ENCODE peak calls at places on chromosomes 13 and 19, in five cellular contexts. R is NCI-H2081; W is RPMI7951; E is stimulated activated CD4-positive, alpha-beta T cell treated with anti-CD3 and anti-CD28 coated beads, Interleukin-1b, Interleukin-23, amount 100 ng/mL, for 24 hours; B is ELR. I is an unnamed sample.

GRCh38 chr13:33910267-33910666 is 92.3 kb downstream of the RFC3 start:
- DNase-seq in R (no peak), W (no peak), E (no peak), B (no peak), I (no peak)

GRCh38 chr13:20230913-20231838 is 943 bp downstream of the GJB6 start:
- DNase-seq in R (no peak), W (no peak), E (no peak), B (peak; percentile 2), I (no peak)

GRCh38 chr13:37647038-37647650 is 48.6 kb upstream of the POSTN start:
- DNase-seq in R (no peak), W (no peak), E (no peak), B (no peak), I (no peak)

GRCh38 chr19:51097166-51097736 is 11.0 kb downstream of the CTU1 start:
- DNase-seq in R (peak; percentile 27), W (peak; percentile 61), E (peak; percentile 66), B (peak; percentile 54), I (peak; percentile 37)

GRCh38 chr13:97751477-97751876 is 202.0 kb upstream of the IPO5 start:
- DNase-seq in R (no peak), W (no peak), E (no peak), B (no peak), I (no peak)

GRCh38 chr19:1093811-1094553 is 1.2 kb downstream of the POLR2E start:
- DNase-seq in R (no peak), W (no peak), E (no peak), B (no peak), I (no peak)

GRCh38 chr13:50326271-50326670 is 311.0 kb downstream of the KCNRG start:
- DNase-seq in R (no peak), W (no peak), E (no peak), B (no peak), I (no peak)

GRCh38 chr13:35856084-35856483 is 275.1 kb downstream of the DCLK1 start:
- DNase-seq in R (no peak), W (no peak), E (no peak), B (no peak), I (no peak)

GRCh38 chr13:20814224-20814910 is 40.6 kb upstream of the EEF1AKMT1 start:
- DNase-seq in R (peak; percentile 45), W (peak; percentile 88), E (no peak), B (peak; percentile 98), I (peak; percentile 87)

GRCh38 chr19:20472854-20473253 is 92.7 kb downstream of the ZNF737 start:
- DNase-seq in R (no peak), W (peak; percentile 50), E (no peak), B (no peak), I (no peak)

GRCh38 chr13:29924482-29924884 is 74.1 kb upstream of the UBL3 start:
- DNase-seq in R (peak; percentile 24), W (peak; percentile 63), E (no peak), B (peak; percentile 92), I (peak; percentile 63)

GRCh38 chr19:5672708-5673459 is 7.4 kb downstream of the MICOS13 start:
- DNase-seq in R (no peak), W (no peak), E (no peak), B (no peak), I (no peak)

GRCh38 chr13:66803013-66803739 is 427.0 kb downstream of the PCDH9 start:
- DNase-seq in R (peak; percentile 78), W (no peak), E (no peak), B (no peak), I (no peak)

GRCh38 chr19:35479278-35479677 is 11.0 kb downstream of the KRTDAP start:
- DNase-seq in R (no peak), W (no peak), E (no peak), B (no peak), I (no peak)

GRCh38 chr13:91123456-91124127 is 223.9 kb upstream of the MIR17HG start:
- DNase-seq in R (no peak), W (no peak), E (no peak), B (no peak), I (no peak)

GRCh38 chr19:4305253-4305612 is 835 bp downstream of the FSD1 start:
- DNase-seq in R (no peak), W (no peak), E (no peak), B (no peak), I (no peak)

GRCh38 chr13:23683084-23683483 is 112.9 kb downstream of the TNFRSF19 start:
- DNase-seq in R (no peak), W (no peak), E (no peak), B (no peak), I (no peak)

GRCh38 chr19:784541-784940 is 12.7 kb upstream of the PTBP1 start:
- DNase-seq in R (no peak), W (no peak), E (no peak), B (no peak), I (no peak)

GRCh38 chr19:11137542-11138384 is 17.8 kb downstream of the SPC24 start:
- DNase-seq in R (peak; percentile 96), W (peak; percentile 96), E (peak; percentile 46), B (peak; percentile 94), I (peak; percentile 80)

GRCh38 chr13:46296920-46297319 is 85.2 kb downstream of the LRRC63 start:
- DNase-seq in R (no peak), W (peak; percentile 85), E (no peak), B (peak; percentile 76), I (no peak)

GRCh38 chr13:28282451-28282850 is 144.1 kb downstream of the PAN3 start:
- DNase-seq in R (no peak), W (no peak), E (no peak), B (no peak), I (peak; percentile 44)

GRCh38 chr13:97076898-97077297 is 82.6 kb upstream of the OXGR1 start:
- DNase-seq in R (no peak), W (peak; percentile 37), E (no peak), B (no peak), I (no peak)

GRCh38 chr13:28045861-28046260 is 54.5 kb downstream of the FLT3 start:
- DNase-seq in R (no peak), W (no peak), E (no peak), B (no peak), I (no peak)

GRCh38 chr19:58575183-58576041 is 2.3 kb upstream of the MZF1 start:
- DNase-seq in R (no peak), W (peak; percentile 90), E (peak; percentile 75), B (peak; percentile 88), I (peak; percentile 85)

GRCh38 chr13:94419304-94419943 is 60.1 kb downstream of the DCT start:
- DNase-seq in R (no peak), W (peak; percentile 2), E (peak; percentile 40), B (peak; percentile 75), I (no peak)

GRCh38 chr13:39531646-39532045 is 71.3 kb downstream of the LHFPL6 start:
- DNase-seq in R (no peak), W (peak; percentile 14), E (no peak), B (peak; percentile 33), I (no peak)

GRCh38 chr19:7565332-7565731 is 29.8 kb downstream of the PNPLA6 start:
- DNase-seq in R (no peak), W (no peak), E (no peak), B (no peak), I (no peak)

GRCh38 chr19:54305141-54305540 is 7.8 kb downstream of the LILRA5 start:
- DNase-seq in R (no peak), W (no peak), E (no peak), B (no peak), I (no peak)

GRCh38 chr13:22793598-22794134 is 387.1 kb upstream of the SGCG start:
- DNase-seq in R (no peak), W (peak; percentile 73), E (no peak), B (no peak), I (no peak)

GRCh38 chr19:10760268-10760944 is 42.5 kb downstream of the DNM2 start:
- DNase-seq in R (no peak), W (peak; percentile 78), E (peak; percentile 19), B (peak; percentile 63), I (peak; percentile 77)

GRCh38 chr13:112638157-112638750 is 50.3 kb upstream of the TUBGCP3 start:
- DNase-seq in R (no peak), W (no peak), E (no peak), B (no peak), I (no peak)

GRCh38 chr19:10567696-10568443 is 909 bp downstream of the CDKN2D start:
- DNase-seq in R (no peak), W (no peak), E (no peak), B (peak; percentile 27), I (no peak)

GRCh38 chr19:18290250-18291018 is 9.0 kb upstream of the JUND start:
- DNase-seq in R (no peak), W (peak; percentile 36), E (peak; percentile 92), B (no peak), I (no peak)

GRCh38 chr19:47310819-47311218 is 1.2 kb downstream of the C5AR1 start:
- DNase-seq in R (peak; percentile 33), W (peak; percentile 35), E (no peak), B (peak; percentile 30), I (no peak)

GRCh38 chr19:16834747-16835146 is 5.5 kb downstream of the SIN3B start:
- DNase-seq in R (no peak), W (no peak), E (no peak), B (peak; percentile 68), I (no peak)

GRCh38 chr19:1471514-1472107 is 7.4 kb downstream of the C19orf25 start:
- DNase-seq in R (no peak), W (no peak), E (no peak), B (peak; percentile 40), I (no peak)